ENCODE peak calls at places on chromosome 5, in six cellular contexts. J is COLO829, F is cardiac muscle cell, S is NCI-H774, V is esophagus squamous epithelium, O is heart left ventricle. W is an unnamed sample.

GRCh38 chr5:178230879-178231735 is 1.5 kb downstream of the PHYKPL start:
- DNase-seq in J (no peak), F (peak), S (no peak), V (no peak), O (peak), W (peak)

GRCh38 chr5:90136952-90137528 is 272.5 kb downstream of the CETN3 start:
- DNase-seq in J (no peak), F (no peak), S (no peak), V (no peak), O (no peak), W (no peak)

GRCh38 chr5:14364096-14364495 is 217.5 kb upstream of the OTULINL start:
- DNase-seq in J (no peak), F (peak), S (peak), V (no peak), O (no peak), W (no peak)

GRCh38 chr5:1542755-1543154 is 19.0 kb upstream of the LPCAT1 start:
- DNase-seq in J (no peak), F (peak), S (no peak), V (no peak), O (peak), W (peak)

GRCh38 chr5:141758316-141758965 is 76.4 kb upstream of the ARAP3 start:
- DNase-seq in J (no peak), F (no peak), S (no peak), V (no peak), O (no peak), W (no peak)

GRCh38 chr5:27217160-27217956 is 179.0 kb upstream of the CDH9 start:
- DNase-seq in J (no peak), F (no peak), S (no peak), V (no peak), O (no peak), W (no peak)

GRCh38 chr5:102295534-102296228 is 403 bp downstream of the SLCO4C1 start:
- DNase-seq in J (no peak), F (no peak), S (no peak), V (no peak), O (no peak), W (no peak)

GRCh38 chr5:57482671-57483106 is at the start of gene ACTBL2:
- DNase-seq in J (no peak), F (peak), S (no peak), V (no peak), O (no peak), W (no peak)

W was measured in LNCaP clone FGC.